ENCODE peak calls at places on chromosomes 13 and 19, in six cellular contexts. One of them, this sample, is unnamed.

GRCh38 chr13:38883783-38884182 is 106.8 kb downstream of the STOML3 start:
- DNase-seq in AG04450: no peak
- DNase-seq in brain microvascular endothelial cell: peak; percentile 49
- DNase-seq in pancreas: no peak
- DNase-seq in heart right ventricle: no peak
- DNase-seq in gastrocnemius medialis: no peak
- DNase-seq in this sample: no peak

GRCh38 chr13:24306632-24307031 is 2.7 kb upstream of the C1QTNF9 start:
- DNase-seq in AG04450: peak; percentile 8
- DNase-seq in brain microvascular endothelial cell: peak; percentile 5
- DNase-seq in pancreas: no peak
- DNase-seq in heart right ventricle: no peak
- DNase-seq in gastrocnemius medialis: no peak
- DNase-seq in this sample: no peak

GRCh38 chr13:39557285-39557955 is 45.6 kb downstream of the LHFPL6 start:
- DNase-seq in AG04450: no peak
- DNase-seq in brain microvascular endothelial cell: no peak
- DNase-seq in pancreas: no peak
- DNase-seq in heart right ventricle: no peak
- DNase-seq in gastrocnemius medialis: no peak
- DNase-seq in this sample: no peak

GRCh38 chr13:34617684-34618083 is 324.4 kb upstream of the NBEA start:
- DNase-seq in AG04450: no peak
- DNase-seq in brain microvascular endothelial cell: no peak
- DNase-seq in pancreas: no peak
- DNase-seq in heart right ventricle: no peak
- DNase-seq in gastrocnemius medialis: no peak
- DNase-seq in this sample: no peak

GRCh38 chr19:58336820-58337219 is 10.0 kb downstream of the ZSCAN22 start:
- DNase-seq in AG04450: no peak
- DNase-seq in brain microvascular endothelial cell: no peak
- DNase-seq in pancreas: no peak
- DNase-seq in heart right ventricle: no peak
- DNase-seq in gastrocnemius medialis: no peak
- DNase-seq in this sample: no peak

GRCh38 chr19:38362076-38362945 is 12.1 kb upstream of the PSMD8 start:
- DNase-seq in AG04450: no peak
- DNase-seq in brain microvascular endothelial cell: peak; percentile 62
- DNase-seq in pancreas: peak; percentile 82
- DNase-seq in heart right ventricle: peak; percentile 86
- DNase-seq in gastrocnemius medialis: no peak
- DNase-seq in this sample: peak; percentile 86

GRCh38 chr19:19260842-19261241 is 12.3 kb downstream of the TM6SF2 start:
- DNase-seq in AG04450: no peak
- DNase-seq in brain microvascular endothelial cell: no peak
- DNase-seq in pancreas: no peak
- DNase-seq in heart right ventricle: no peak
- DNase-seq in gastrocnemius medialis: no peak
- DNase-seq in this sample: no peak

GRCh38 chr13:98265669-98266551 is 88.8 kb upstream of the RNF113B start:
- DNase-seq in AG04450: no peak
- DNase-seq in brain microvascular endothelial cell: no peak
- DNase-seq in pancreas: peak; percentile 59
- DNase-seq in heart right ventricle: no peak
- DNase-seq in gastrocnemius medialis: no peak
- DNase-seq in this sample: no peak

GRCh38 chr19:6796278-6796677 is 23.8 kb downstream of the VAV1 start:
- DNase-seq in AG04450: no peak
- DNase-seq in brain microvascular endothelial cell: no peak
- DNase-seq in pancreas: no peak
- DNase-seq in heart right ventricle: no peak
- DNase-seq in gastrocnemius medialis: no peak
- DNase-seq in this sample: no peak

GRCh38 chr19:1752757-1753728 is at the start of gene ONECUT3:
- DNase-seq in AG04450: no peak
- DNase-seq in brain microvascular endothelial cell: no peak
- DNase-seq in pancreas: no peak
- DNase-seq in heart right ventricle: no peak
- DNase-seq in gastrocnemius medialis: no peak
- DNase-seq in this sample: no peak

GRCh38 chr13:108470921-108471320 is 158.5 kb upstream of the MYO16 start:
- DNase-seq in AG04450: no peak
- DNase-seq in brain microvascular endothelial cell: no peak
- DNase-seq in pancreas: no peak
- DNase-seq in heart right ventricle: no peak
- DNase-seq in gastrocnemius medialis: no peak
- DNase-seq in this sample: no peak

DNA sequence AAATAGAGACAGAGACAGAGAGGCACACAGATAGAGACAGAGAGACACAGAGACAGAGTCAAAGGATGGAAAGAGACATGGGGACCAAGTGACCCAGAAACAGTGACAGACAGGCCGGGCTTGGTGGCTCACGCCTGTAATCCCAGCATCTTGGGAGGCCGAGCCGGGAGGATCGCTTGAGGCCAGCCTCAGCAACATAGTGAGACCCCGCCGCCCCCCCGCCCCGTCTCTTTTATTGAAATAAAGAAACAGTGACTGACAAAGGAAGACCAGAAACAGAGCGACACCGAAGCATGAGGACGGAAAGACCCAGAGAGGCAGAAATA is 848 bp upstream of the NECTIN2 start:
- DNase-seq in AG04450: no peak
- DNase-seq in brain microvascular endothelial cell: no peak
- DNase-seq in pancreas: peak; percentile 59
- DNase-seq in heart right ventricle: peak; percentile 35
- DNase-seq in gastrocnemius medialis: no peak
- DNase-seq in this sample: peak; percentile 75
- H3K27ac ChIP-seq in AG04450: peak overlapping the region; percentile 68
- H3K27ac ChIP-seq in brain microvascular endothelial cell: no peak overlapping the region
- H3K27ac ChIP-seq in pancreas: peak overlapping the region; percentile 86
- H3K27ac ChIP-seq in heart right ventricle: peak overlapping the region; percentile 91
- H3K27ac ChIP-seq in gastrocnemius medialis: peak overlapping the region; percentile 90
- H3K27ac ChIP-seq in this sample: peak overlapping the region; percentile 73

DNA sequence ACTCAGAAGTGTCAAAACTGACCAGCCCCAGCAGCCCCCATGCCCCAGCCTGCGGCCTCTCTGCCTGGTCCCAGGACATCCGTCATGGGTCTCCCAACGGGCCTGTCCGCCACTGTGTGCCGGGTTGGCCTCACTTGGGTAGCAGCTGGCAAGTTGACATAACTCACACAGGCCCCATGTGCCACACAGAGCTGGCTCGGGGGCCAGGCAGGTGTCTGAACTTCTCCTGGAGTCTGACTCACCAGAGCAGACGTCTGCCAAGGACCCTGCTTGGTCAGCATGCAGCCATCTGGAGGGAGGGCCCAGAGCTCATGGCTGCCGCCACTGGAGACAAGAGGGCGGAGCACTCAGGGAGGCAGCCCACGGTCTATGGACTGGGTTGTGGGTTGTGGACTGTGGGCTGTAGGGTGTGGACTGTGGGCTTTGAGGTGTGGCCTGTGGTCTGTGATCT is 32.0 kb upstream of the TMEM255B start:
- DNase-seq in AG04450: no peak
- DNase-seq in brain microvascular endothelial cell: no peak
- DNase-seq in pancreas: no peak
- DNase-seq in heart right ventricle: no peak
- DNase-seq in gastrocnemius medialis: no peak
- DNase-seq in this sample: no peak
- H3K4me3 ChIP-seq in AG04450: no peak overlapping the region
- H3K4me3 ChIP-seq in brain microvascular endothelial cell: no peak overlapping the region
- H3K4me3 ChIP-seq in pancreas: no peak overlapping the region
- H3K4me3 ChIP-seq in heart right ventricle: peak overlapping the region; percentile 43
- H3K4me3 ChIP-seq in gastrocnemius medialis: peak overlapping the region; percentile 40
- H3K4me3 ChIP-seq in this sample: no peak overlapping the region

GRCh38 chr19:16359964-16360363 is 35.3 kb downstream of the KLF2 start:
- DNase-seq in AG04450: no peak
- DNase-seq in brain microvascular endothelial cell: no peak
- DNase-seq in pancreas: no peak
- DNase-seq in heart right ventricle: no peak
- DNase-seq in gastrocnemius medialis: no peak
- DNase-seq in this sample: no peak
- H3K27ac ChIP-seq in AG04450: no peak overlapping the region
- H3K27ac ChIP-seq in brain microvascular endothelial cell: no peak overlapping the region
- H3K27ac ChIP-seq in pancreas: no peak overlapping the region
- H3K27ac ChIP-seq in heart right ventricle: no peak overlapping the region
- H3K27ac ChIP-seq in gastrocnemius medialis: no peak overlapping the region
- H3K27ac ChIP-seq in this sample: no peak overlapping the region

GRCh38 chr19:44905437-44906160 is at the start of gene APOE:
- DNase-seq in AG04450: no peak
- DNase-seq in brain microvascular endothelial cell: no peak
- DNase-seq in pancreas: no peak
- DNase-seq in heart right ventricle: no peak
- DNase-seq in gastrocnemius medialis: no peak
- DNase-seq in this sample: no peak
- H3K4me3 ChIP-seq in AG04450: peak within 1 kb of the TSS; percentile 40
- H3K4me3 ChIP-seq in brain microvascular endothelial cell: peak within 1 kb of the TSS; percentile 40
- H3K4me3 ChIP-seq in pancreas: peak within 1 kb of the TSS; percentile 5
- H3K4me3 ChIP-seq in heart right ventricle: peak within 1 kb of the TSS; percentile 7
- H3K4me3 ChIP-seq in gastrocnemius medialis: no peak within 1 kb of the TSS
- H3K4me3 ChIP-seq in this sample: peak within 1 kb of the TSS; percentile 28

GRCh38 chr13:111281751-111282311 is 38.6 kb upstream of the TEX29 start:
- DNase-seq in AG04450: peak; percentile 61
- DNase-seq in brain microvascular endothelial cell: peak; percentile 47
- DNase-seq in pancreas: no peak
- DNase-seq in heart right ventricle: no peak
- DNase-seq in gastrocnemius medialis: no peak
- DNase-seq in this sample: no peak

GRCh38 chr13:111283457-111283856 is 37.0 kb upstream of the TEX29 start:
- DNase-seq in AG04450: no peak
- DNase-seq in brain microvascular endothelial cell: no peak
- DNase-seq in pancreas: no peak
- DNase-seq in heart right ventricle: no peak
- DNase-seq in gastrocnemius medialis: no peak
- DNase-seq in this sample: no peak

GRCh38 chr13:111283991-111284390 is 36.5 kb upstream of the TEX29 start:
- DNase-seq in AG04450: no peak
- DNase-seq in brain microvascular endothelial cell: no peak
- DNase-seq in pancreas: no peak
- DNase-seq in heart right ventricle: no peak
- DNase-seq in gastrocnemius medialis: no peak
- DNase-seq in this sample: no peak

GRCh38 chr13:111282425-111282824 is 38.0 kb upstream of the TEX29 start:
- DNase-seq in AG04450: no peak
- DNase-seq in brain microvascular endothelial cell: no peak
- DNase-seq in pancreas: no peak
- DNase-seq in heart right ventricle: no peak
- DNase-seq in gastrocnemius medialis: no peak
- DNase-seq in this sample: no peak

GRCh38 chr13:111282997-111283396 is 37.4 kb upstream of the TEX29 start:
- DNase-seq in AG04450: no peak
- DNase-seq in brain microvascular endothelial cell: no peak
- DNase-seq in pancreas: no peak
- DNase-seq in heart right ventricle: no peak
- DNase-seq in gastrocnemius medialis: no peak
- DNase-seq in this sample: no peak
- H3K27ac ChIP-seq in AG04450: peak overlapping the region; percentile 79
- H3K27ac ChIP-seq in brain microvascular endothelial cell: peak overlapping the region; percentile 96
- H3K27ac ChIP-seq in pancreas: peak overlapping the region; percentile 50
- H3K27ac ChIP-seq in heart right ventricle: peak overlapping the region; percentile 73
- H3K27ac ChIP-seq in gastrocnemius medialis: peak overlapping the region; percentile 86
- H3K27ac ChIP-seq in this sample: peak overlapping the region; percentile 89

GRCh38 chr13:40644838-40645620 is 21.4 kb downstream of the FOXO1 start:
- DNase-seq in AG04450: no peak
- DNase-seq in brain microvascular endothelial cell: peak; percentile 29
- DNase-seq in pancreas: no peak
- DNase-seq in heart right ventricle: no peak
- DNase-seq in gastrocnemius medialis: no peak
- DNase-seq in this sample: no peak
- H3K4me3 ChIP-seq in AG04450: no peak overlapping the region
- H3K4me3 ChIP-seq in brain microvascular endothelial cell: no peak overlapping the region
- H3K4me3 ChIP-seq in pancreas: no peak overlapping the region
- H3K4me3 ChIP-seq in heart right ventricle: no peak overlapping the region
- H3K4me3 ChIP-seq in gastrocnemius medialis: peak overlapping the region; percentile 36
- H3K4me3 ChIP-seq in this sample: peak overlapping the region; percentile 9

GRCh38 chr19:41434450-41434849 is 5.3 kb downstream of the DMAC2 start:
- DNase-seq in AG04450: no peak
- DNase-seq in brain microvascular endothelial cell: no peak
- DNase-seq in pancreas: no peak
- DNase-seq in heart right ventricle: no peak
- DNase-seq in gastrocnemius medialis: no peak
- DNase-seq in this sample: no peak
- H3K27ac ChIP-seq in AG04450: no peak overlapping the region
- H3K27ac ChIP-seq in brain microvascular endothelial cell: no peak overlapping the region
- H3K27ac ChIP-seq in pancreas: no peak overlapping the region
- H3K27ac ChIP-seq in heart right ventricle: no peak overlapping the region
- H3K27ac ChIP-seq in gastrocnemius medialis: no peak overlapping the region
- H3K27ac ChIP-seq in this sample: no peak overlapping the region

GRCh38 chr13:49997935-49998334 is 1.1 kb downstream of the TRIM13 start:
- DNase-seq in AG04450: no peak
- DNase-seq in brain microvascular endothelial cell: no peak
- DNase-seq in pancreas: no peak
- DNase-seq in heart right ventricle: no peak
- DNase-seq in gastrocnemius medialis: no peak
- DNase-seq in this sample: no peak
- H3K4me3 ChIP-seq in AG04450: peak overlapping the region; percentile 83
- H3K4me3 ChIP-seq in brain microvascular endothelial cell: peak overlapping the region; percentile 90
- H3K4me3 ChIP-seq in pancreas: peak overlapping the region; percentile 61
- H3K4me3 ChIP-seq in heart right ventricle: peak overlapping the region; percentile 92
- H3K4me3 ChIP-seq in gastrocnemius medialis: peak overlapping the region; percentile 94
- H3K4me3 ChIP-seq in this sample: peak overlapping the region; percentile 83

DNA sequence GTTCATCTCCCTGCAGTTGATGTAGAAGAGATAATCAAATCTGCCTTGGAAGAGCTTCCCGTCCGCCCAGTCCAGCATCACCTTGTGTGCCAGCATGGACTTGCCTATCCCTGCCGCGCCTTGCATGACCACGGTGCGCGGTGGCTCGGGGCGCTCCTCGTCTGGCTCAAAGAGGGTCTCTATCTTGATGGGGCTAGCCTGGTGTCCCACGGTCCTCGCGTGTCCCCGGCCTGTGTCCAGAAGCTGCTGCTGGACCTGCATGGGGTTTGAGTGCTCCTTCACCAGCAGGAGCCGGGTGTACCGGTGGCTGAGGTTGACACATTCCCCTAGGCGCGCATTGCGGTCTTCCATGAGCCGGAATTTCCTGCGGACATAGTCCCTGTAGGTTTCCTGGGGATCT is 13.2 kb downstream of the NLRP12 start:
- DNase-seq in AG04450: no peak
- DNase-seq in brain microvascular endothelial cell: no peak
- DNase-seq in pancreas: no peak
- DNase-seq in heart right ventricle: no peak
- DNase-seq in gastrocnemius medialis: no peak
- DNase-seq in this sample: no peak
- H3K27ac ChIP-seq in AG04450: no peak overlapping the region
- H3K27ac ChIP-seq in brain microvascular endothelial cell: no peak overlapping the region
- H3K27ac ChIP-seq in pancreas: no peak overlapping the region
- H3K27ac ChIP-seq in heart right ventricle: no peak overlapping the region
- H3K27ac ChIP-seq in gastrocnemius medialis: no peak overlapping the region
- H3K27ac ChIP-seq in this sample: no peak overlapping the region